ENCODE peak calls at places on chromosomes 16 and 17, in six cellular contexts. C is A549; W is HL-60; K is CD8-positive, alpha-beta T cell; T is left lung; J is mammary epithelial cell. V is an unnamed sample.

GRCh38 chr17:73431401-73432205 is 119.8 kb upstream of the CDC42EP4 start:
- DNase-seq in C (no peak), W (no peak), K (peak; percentile 50), T (no peak), J (no peak), V (no peak)

GRCh38 chr17:28746611-28747045 is 2.8 kb downstream of the TRAF4 start:
- DNase-seq in C (peak; percentile 76), W (no peak), K (no peak), T (peak; percentile 81), J (peak; percentile 43), V (no peak)

GRCh38 chr17:79777166-79777843 is 643 bp upstream of the CBX2 start:
- DNase-seq in C (peak; percentile 73), W (peak; percentile 44), K (peak; percentile 57), T (peak; percentile 87), J (peak; percentile 30), V (no peak)

GRCh38 chr16:9484436-9484835 is 393.0 kb downstream of the HAPSTR1 start:
- DNase-seq in C (no peak), W (no peak), K (no peak), T (no peak), J (no peak), V (no peak)

GRCh38 chr16:73046484-73047214 is 1.3 kb downstream of the ZFHX3 start:
- DNase-seq in C (no peak), W (no peak), K (no peak), T (no peak), J (no peak), V (no peak)

GRCh38 chr17:2239882-2240430 is 63.6 kb downstream of the SMG6 start:
- DNase-seq in C (peak; percentile 34), W (no peak), K (no peak), T (no peak), J (peak; percentile 93), V (no peak)

GRCh38 chr16:75065149-75065807 is 51.3 kb downstream of the LDHD start:
- DNase-seq in C (peak; percentile 33), W (no peak), K (peak; percentile 74), T (no peak), J (no peak), V (no peak)

GRCh38 chr17:17505151-17505550 is 9.0 kb upstream of the RASD1 start:
- DNase-seq in C (no peak), W (no peak), K (no peak), T (peak; percentile 32), J (no peak), V (no peak)

GRCh38 chr17:62681061-62681938 is 53.8 kb downstream of the MRC2 start:
- DNase-seq in C (no peak), W (no peak), K (no peak), T (peak; percentile 57), J (no peak), V (no peak)

GRCh38 chr17:81999587-81999974 is 22.2 kb downstream of the ASPSCR1 start:
- DNase-seq in C (no peak), W (no peak), K (no peak), T (no peak), J (no peak), V (no peak)

GRCh38 chr17:56913000-56913866 is 616 bp downstream of the TRIM25 start:
- DNase-seq in C (no peak), W (no peak), K (no peak), T (peak; percentile 85), J (no peak), V (no peak)

GRCh38 chr16:80006175-80006895 is 405.8 kb upstream of the MAF start:
- DNase-seq in C (peak; percentile 72), W (no peak), K (no peak), T (no peak), J (peak; percentile 49), V (no peak)

GRCh38 chr17:7512824-7513540 is 28.8 kb downstream of the POLR2A start:
- DNase-seq in C (no peak), W (no peak), K (no peak), T (no peak), J (no peak), V (no peak)

GRCh38 chr17:31869031-31869430 is 10.0 kb upstream of the COPRS start:
- DNase-seq in C (no peak), W (no peak), K (no peak), T (no peak), J (no peak), V (no peak)

GRCh38 chr17:676060-676745 is 38.4 kb downstream of the VPS53 start:
- DNase-seq in C (no peak), W (no peak), K (no peak), T (no peak), J (no peak), V (no peak)

GRCh38 chr17:29840884-29841283 is 89.1 kb downstream of the SSH2 start:
- DNase-seq in C (no peak), W (no peak), K (no peak), T (no peak), J (peak; percentile 57), V (no peak)

GRCh38 chr17:74812109-74812864 is 36.1 kb upstream of the NAT9 start:
- DNase-seq in C (no peak), W (no peak), K (no peak), T (no peak), J (no peak), V (no peak)

GRCh38 chr16:4957420-4957719 is 760 bp upstream of the SEC14L5 start:
- DNase-seq in C (no peak), W (no peak), K (no peak), T (no peak), J (no peak), V (no peak)

GRCh38 chr17:42067371-42068180 is 17.2 kb upstream of the C17orf113 start:
- DNase-seq in C (peak; percentile 68), W (no peak), K (peak; percentile 80), T (peak; percentile 90), J (no peak), V (no peak)

DNA sequence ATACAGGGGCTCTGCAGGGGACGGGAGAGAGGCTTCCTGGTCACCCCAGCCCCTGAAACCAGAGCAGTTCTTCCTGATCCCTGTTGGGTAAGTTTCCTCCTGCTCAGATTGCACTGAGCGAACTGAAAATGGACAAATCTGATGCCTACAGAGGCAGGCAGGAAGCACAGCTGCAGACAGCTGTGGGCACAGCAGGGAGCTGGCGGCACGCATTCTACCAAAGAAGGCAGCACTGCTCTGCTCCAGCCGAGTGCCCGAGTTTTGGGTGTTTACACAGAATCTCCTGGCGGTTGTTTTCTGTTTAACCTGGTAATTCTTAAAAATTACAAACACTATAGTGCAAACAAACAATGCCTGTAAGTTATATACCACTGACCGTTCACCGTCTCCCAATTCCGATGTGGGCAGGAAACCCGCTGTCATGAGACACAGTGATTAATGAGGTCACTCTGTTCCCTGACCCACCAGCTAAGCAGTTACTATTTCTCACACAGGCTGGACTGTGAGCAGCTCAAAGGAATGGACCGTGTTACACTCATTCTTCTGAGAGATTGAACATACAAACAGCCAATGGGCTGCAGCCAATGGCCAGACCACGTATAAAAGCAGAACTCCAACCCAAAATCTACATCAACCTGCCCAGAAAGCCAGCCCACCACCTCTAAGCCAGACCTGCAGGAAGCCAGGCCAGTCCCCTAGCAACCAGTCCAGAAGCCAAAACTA is 25.5 kb downstream of the NSMCE1 start:
- DNase-seq in C (peak; percentile 78), W (no peak), K (peak; percentile 56), T (no peak), J (no peak), V (no peak)
- H3K27ac ChIP-seq in C (peak overlapping the region; percentile 9), W (no peak overlapping the region), K (no peak overlapping the region), T (peak overlapping the region; percentile 89), J (no peak overlapping the region), V (peak overlapping the region; percentile 35)

DNA sequence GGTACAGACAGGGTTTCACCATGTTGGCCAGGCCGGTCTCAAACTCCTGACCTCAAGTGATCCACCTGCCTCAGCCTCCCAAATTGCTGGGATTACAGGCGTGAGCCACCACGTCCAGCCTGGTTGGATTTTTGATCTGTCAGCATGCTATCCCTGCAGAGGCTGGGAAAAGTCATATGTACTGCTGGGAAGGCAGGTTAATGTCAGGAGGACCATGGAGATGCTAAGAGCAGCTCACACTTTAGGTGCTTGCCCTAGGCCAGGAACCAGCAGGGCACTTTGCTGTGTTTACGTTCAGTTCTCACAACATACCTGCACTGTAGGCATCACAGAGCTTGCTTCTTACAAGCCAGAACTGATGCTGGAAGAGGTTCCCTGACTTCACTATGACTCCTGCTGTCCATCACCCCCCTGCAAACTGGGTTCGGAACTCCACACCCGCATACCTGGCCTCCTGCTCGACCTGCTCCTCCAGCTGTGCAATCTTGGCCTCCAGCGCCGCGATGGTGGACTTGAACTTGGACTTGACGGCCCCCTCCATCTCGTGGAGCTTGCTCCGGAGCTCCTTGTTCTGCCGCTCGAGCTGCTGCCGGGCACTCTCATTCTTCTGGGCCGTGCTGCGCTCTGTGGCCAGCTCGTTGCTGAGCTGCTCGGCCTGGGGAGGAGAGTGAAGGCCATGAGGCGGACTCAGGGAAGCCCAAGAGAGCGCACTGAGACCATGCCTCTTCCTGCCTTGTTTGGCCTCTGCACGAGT is 66.8 kb downstream of the NDE1 start:
- DNase-seq in C (no peak), W (no peak), K (no peak), T (peak; percentile 70), J (no peak), V (no peak)
- H3K27ac ChIP-seq in C (no peak overlapping the region), W (no peak overlapping the region), K (no peak overlapping the region), T (no peak overlapping the region), J (no peak overlapping the region), V (no peak overlapping the region)

DNA sequence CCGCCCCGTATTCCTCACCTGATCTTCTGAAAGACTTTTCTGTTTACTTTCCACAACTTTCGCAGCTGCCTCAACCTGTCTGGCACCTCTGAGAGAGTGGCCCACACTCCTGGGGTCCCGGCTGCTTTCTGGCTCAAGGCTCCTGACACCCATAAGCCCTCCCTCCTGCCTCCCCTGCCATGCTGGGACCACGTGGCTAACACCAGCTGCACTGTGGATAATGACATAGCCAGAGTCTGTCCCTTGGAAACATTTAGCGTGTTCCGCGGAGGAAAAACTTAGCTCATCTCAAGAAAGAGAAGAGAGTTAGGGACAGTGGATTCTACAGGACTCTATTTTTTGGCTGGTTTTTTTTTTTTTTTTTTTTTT is 46.0 kb upstream of the HELZ start:
- DNase-seq in C (no peak), W (no peak), K (no peak), T (no peak), J (no peak), V (no peak)
- H3K27ac ChIP-seq in C (no peak overlapping the region), W (no peak overlapping the region), K (no peak overlapping the region), T (no peak overlapping the region), J (no peak overlapping the region), V (no peak overlapping the region)

GRCh38 chr17:72400488-72400827 is 279.6 kb downstream of the SOX9 start:
- DNase-seq in C (no peak), W (no peak), K (no peak), T (no peak), J (no peak), V (no peak)

GRCh38 chr17:72401883-72402726 is 281.3 kb downstream of the SOX9 start:
- DNase-seq in C (no peak), W (no peak), K (no peak), T (no peak), J (no peak), V (no peak)

GRCh38 chr17:72399023-72399607 is 278.3 kb downstream of the SOX9 start:
- DNase-seq in C (no peak), W (no peak), K (no peak), T (no peak), J (no peak), V (no peak)

GRCh38 chr17:72399608-72400487 is 279.0 kb downstream of the SOX9 start:
- DNase-seq in C (peak; percentile 81), W (no peak), K (no peak), T (no peak), J (no peak), V (no peak)

DNA sequence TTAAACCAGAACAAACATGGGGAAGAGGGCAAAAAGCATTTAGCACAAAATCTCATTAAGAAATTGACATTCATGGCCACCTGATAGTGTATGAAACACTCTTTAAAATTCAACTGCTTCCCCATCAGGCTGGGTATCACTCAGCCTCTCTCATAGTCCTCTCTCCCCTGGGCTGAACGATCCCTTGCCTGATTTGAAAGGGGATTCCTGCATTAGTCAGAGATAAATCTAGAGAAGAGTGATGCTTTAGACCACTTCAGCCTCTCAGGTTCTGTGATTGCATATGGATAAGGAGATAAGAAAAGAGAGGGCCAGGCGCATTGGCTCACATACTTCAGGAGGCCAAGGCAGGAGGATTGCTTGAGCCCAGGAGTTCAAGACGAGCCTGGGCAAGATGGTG is 280.0 kb downstream of the SOX9 start:
- DNase-seq in C (no peak), W (no peak), K (no peak), T (no peak), J (no peak), V (no peak)
- H3K27ac ChIP-seq in C (no peak overlapping the region), W (no peak overlapping the region), K (no peak overlapping the region), T (no peak overlapping the region), J (no peak overlapping the region), V (no peak overlapping the region)